ENCODE peak calls at places on chromosomes 2 and 18, in six cellular contexts. J, A, K, I, F and R are unnamed samples.

GRCh38 chr2:120949957-120950590 is 214.4 kb downstream of the GLI2 start:
- DNase-seq in J (no peak), A (no peak), K (no peak), I (no peak), F (no peak), R (no peak)

GRCh38 chr18:8783335-8783993 is 78.1 kb downstream of the MTCL1 start:
- DNase-seq in J (no peak), A (no peak), K (no peak), I (no peak), F (no peak), R (no peak)

GRCh38 chr2:189633392-189633811 is 27.9 kb upstream of the ASNSD1 start:
- DNase-seq in J (peak; percentile 37), A (no peak), K (no peak), I (peak; percentile 47), F (no peak), R (no peak)

GRCh38 chr2:220961461-220961860 is 610.6 kb downstream of the EPHA4 start:
- DNase-seq in J (no peak), A (no peak), K (no peak), I (no peak), F (no peak), R (no peak)

GRCh38 chr18:47917923-47918610 is 12.4 kb downstream of the SMAD2 start:
- DNase-seq in J (no peak), A (no peak), K (no peak), I (no peak), F (no peak), R (no peak)

GRCh38 chr2:202408546-202409140 is 32.5 kb downstream of the BMPR2 start:
- DNase-seq in J (no peak), A (no peak), K (no peak), I (no peak), F (no peak), R (no peak)

GRCh38 chr2:151374426-151374825 is 17.0 kb downstream of the TNFAIP6 start:
- DNase-seq in J (no peak), A (no peak), K (no peak), I (peak; percentile 27), F (peak; percentile 47), R (no peak)

GRCh38 chr2:5685225-5685624 is 7.0 kb upstream of the SOX11 start:
- DNase-seq in J (no peak), A (no peak), K (no peak), I (no peak), F (no peak), R (no peak)

GRCh38 chr2:68060652-68061051 is 2.2 kb downstream of the C1D start:
- DNase-seq in J (no peak), A (no peak), K (no peak), I (no peak), F (no peak), R (no peak)

GRCh38 chr2:144114761-144115160 is 405.2 kb downstream of the ZEB2 start:
- DNase-seq in J (no peak), A (no peak), K (no peak), I (no peak), F (no peak), R (no peak)

GRCh38 chr2:44955593-44956449 is 14.3 kb downstream of the SIX3 start:
- DNase-seq in J (peak; percentile 94), A (peak; percentile 71), K (peak; percentile 73), I (peak; percentile 75), F (peak; percentile 18), R (peak; percentile 37)

DNA sequence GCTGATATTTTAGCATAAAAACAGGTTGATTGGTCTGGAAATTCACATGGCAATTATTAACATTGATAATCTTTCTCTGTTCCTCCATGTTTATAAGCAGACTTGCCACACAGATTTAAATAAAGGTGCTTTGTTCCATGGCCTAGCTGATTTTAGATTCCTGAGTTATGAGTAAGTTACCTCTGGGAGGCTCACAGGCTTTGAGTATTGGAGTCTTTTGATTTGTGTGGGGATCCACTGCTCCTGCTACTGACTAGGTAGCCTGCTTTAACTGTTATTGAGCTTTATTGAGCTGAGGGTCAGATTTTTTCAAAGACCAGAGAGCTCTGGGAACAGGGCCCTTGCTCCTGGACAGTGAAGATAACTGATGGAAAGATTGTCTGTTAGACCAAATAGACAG is 166.2 kb downstream of the ANKRD30B start:
- DNase-seq in J (no peak), A (no peak), K (no peak), I (no peak), F (no peak), R (no peak)
- H3K9me3 ChIP-seq in J (peaks cover 2% of the 10 kb centered on the region), A (no peaks in the 10 kb centered on the region), K (no peaks in the 10 kb centered on the region), I (no peaks in the 10 kb centered on the region), F (peaks cover 21% of the 10 kb centered on the region), R (no peaks in the 10 kb centered on the region)

DNA sequence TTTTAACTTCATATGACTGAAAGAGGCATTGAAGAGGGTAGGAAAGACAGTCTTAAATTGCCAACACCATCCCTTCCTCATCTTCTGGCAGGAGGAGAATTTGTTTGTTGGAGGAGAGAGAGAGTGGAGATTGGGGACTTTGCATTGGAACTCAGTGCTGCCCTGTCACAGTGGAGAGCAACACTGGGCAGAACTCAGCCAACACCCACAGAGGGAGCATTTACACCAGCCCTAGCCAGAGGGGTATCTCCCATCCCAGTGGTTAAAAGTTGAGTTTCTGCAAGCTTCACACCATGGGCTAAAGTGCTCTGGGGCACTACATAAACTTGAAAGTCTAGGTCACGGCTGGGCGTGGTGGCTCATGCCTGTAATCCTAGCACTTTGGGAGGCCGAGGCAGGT is 174.1 kb downstream of the ANKRD30B start:
- DNase-seq in J (no peak), A (no peak), K (no peak), I (no peak), F (no peak), R (no peak)
- H3K9me3 ChIP-seq in J (peaks cover 2% of the 10 kb centered on the region), A (no peaks in the 10 kb centered on the region), K (no peaks in the 10 kb centered on the region), I (no peaks in the 10 kb centered on the region), F (peaks cover 52% of the 10 kb centered on the region), R (no peaks in the 10 kb centered on the region)

GRCh38 chr2:196649202-196649601 is 9.7 kb downstream of the CCDC150 start:
- DNase-seq in J (no peak), A (no peak), K (no peak), I (no peak), F (no peak), R (no peak)
- H3K9me3 ChIP-seq in J (peaks cover 50% of the 10 kb centered on the region), A (no peaks in the 10 kb centered on the region), K (peaks cover 38% of the 10 kb centered on the region), I (peaks cover 6% of the 10 kb centered on the region), F (peaks cover 21% of the 10 kb centered on the region), R (peaks cover 10% of the 10 kb centered on the region)

DNA sequence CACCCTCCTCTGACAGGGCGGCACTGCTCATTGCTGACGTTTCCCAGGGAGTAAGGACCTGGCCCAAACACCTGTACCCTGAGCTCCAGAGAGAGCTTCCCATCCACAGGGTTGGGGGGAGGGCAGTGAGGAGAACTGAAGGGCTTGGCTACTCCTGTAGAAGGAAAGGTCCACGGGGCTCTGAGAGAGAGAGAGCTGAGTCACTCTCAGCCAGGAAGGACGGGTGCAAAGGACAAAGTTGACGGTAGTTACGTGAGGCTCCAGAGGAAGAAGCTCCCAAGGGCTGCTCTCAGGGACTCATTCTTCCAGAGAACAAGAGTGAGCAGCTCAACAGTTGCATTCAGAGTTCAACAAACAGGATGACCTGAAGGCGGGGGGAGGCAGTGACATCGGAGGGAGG is 852.5 kb downstream of the GALR1 start:
- DNase-seq in J (no peak), A (no peak), K (no peak), I (no peak), F (no peak), R (no peak)
- H3K9me3 ChIP-seq in J (peaks cover 9% of the 10 kb centered on the region), A (no peaks in the 10 kb centered on the region), K (peaks cover 7% of the 10 kb centered on the region), I (no peaks in the 10 kb centered on the region), F (peaks cover 53% of the 10 kb centered on the region), R (no peaks in the 10 kb centered on the region)

GRCh38 chr2:217657252-217657651 is 345.5 kb downstream of the TNS1 start:
- DNase-seq in J (no peak), A (no peak), K (no peak), I (no peak), F (no peak), R (no peak)
- H3K9me3 ChIP-seq in J (no peaks in the 10 kb centered on the region), A (no peaks in the 10 kb centered on the region), K (no peaks in the 10 kb centered on the region), I (no peaks in the 10 kb centered on the region), F (no peaks in the 10 kb centered on the region), R (no peaks in the 10 kb centered on the region)

GRCh38 chr18:68355637-68356036 is 359.3 kb downstream of the TMX3 start:
- DNase-seq in J (no peak), A (no peak), K (no peak), I (no peak), F (no peak), R (no peak)

DNA sequence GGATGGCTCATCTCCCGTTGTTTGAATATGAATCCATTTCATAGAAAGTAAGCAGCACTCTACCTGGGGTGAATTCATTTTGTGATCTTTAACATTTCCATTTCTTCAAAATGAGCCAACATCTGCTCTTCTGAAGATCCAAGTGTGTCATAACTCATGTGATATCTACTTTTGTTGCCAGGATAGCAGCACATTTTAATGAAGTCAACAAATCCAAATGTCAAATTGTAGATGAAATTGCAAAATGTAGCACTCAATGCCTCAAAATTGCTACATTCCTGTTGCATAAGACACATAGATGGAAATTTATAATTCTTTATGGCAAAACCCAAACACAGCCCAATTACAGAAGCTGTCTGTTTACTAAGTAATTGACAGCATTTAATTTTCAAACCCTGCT is 360.7 kb downstream of the TMX3 start:
- DNase-seq in J (no peak), A (no peak), K (no peak), I (no peak), F (no peak), R (no peak)
- H3K9me3 ChIP-seq in J (peaks cover 41% of the 10 kb centered on the region), A (no peaks in the 10 kb centered on the region), K (peaks cover 28% of the 10 kb centered on the region), I (no peaks in the 10 kb centered on the region), F (peaks cover 8% of the 10 kb centered on the region), R (no peaks in the 10 kb centered on the region)

DNA sequence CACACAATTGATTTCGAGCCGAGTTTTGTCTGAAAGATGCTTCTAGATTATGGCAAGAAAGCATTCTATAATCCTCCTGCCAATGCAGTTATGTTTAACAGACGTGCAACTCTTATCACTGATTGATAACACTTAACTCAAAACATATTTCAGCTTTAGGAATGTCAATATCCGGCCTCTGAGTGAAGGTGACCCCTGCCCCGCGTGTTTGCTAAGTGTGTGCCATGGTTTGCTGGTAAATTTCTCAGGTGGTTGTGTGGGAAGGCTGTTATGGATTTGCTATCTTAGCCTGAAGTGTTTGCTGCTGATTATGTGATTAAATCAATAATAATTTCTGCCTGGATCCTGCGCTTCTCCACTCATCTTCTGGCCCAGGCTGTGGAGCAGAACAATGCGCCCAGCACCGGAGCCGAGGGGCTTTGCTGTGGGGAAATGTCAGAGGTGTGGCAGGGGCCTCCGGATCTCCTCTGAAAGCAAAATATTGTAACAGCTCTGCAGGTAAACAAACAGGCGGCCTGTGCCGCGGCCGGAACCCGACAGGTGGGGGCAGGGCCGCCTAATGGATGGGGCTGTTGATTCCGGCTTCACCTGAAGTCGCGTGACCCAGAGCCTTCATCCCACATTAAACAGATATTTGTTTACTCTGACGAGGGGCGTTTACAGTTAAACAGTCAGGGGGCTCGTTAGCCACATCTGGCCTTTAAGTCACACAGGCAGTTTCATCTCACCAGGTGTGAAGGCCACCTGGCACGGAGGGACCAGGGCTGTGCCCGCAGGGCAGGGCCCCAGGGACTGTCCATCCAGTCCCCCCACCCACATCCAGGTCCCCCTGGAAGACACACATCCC is 210.7 kb upstream of the SALL3 start:
- DNase-seq in J (peak; percentile 72), A (no peak), K (peak; percentile 50), I (no peak), F (no peak), R (no peak)
- H3K9me3 ChIP-seq in J (no peaks in the 10 kb centered on the region), A (no peaks in the 10 kb centered on the region), K (no peaks in the 10 kb centered on the region), I (no peaks in the 10 kb centered on the region), F (peaks cover 94% of the 10 kb centered on the region), R (no peaks in the 10 kb centered on the region)